ENCODE peak calls at places on chromosome 12, in eight cellular contexts. One of them, this sample, is unnamed.

GRCh38 chr12:77999074-77999715 is 168.5 kb downstream of the NAV3 start:
- DNase-seq in NCI-H1092: no peak
- DNase-seq in T-helper 2 cell: no peak
- DNase-seq in pancreas: no peak
- DNase-seq in stimulated activated naive CD4-positive, alpha-beta T cell: no peak
- DNase-seq in NCI-H774: no peak
- DNase-seq in T-helper 1 cell: no peak
- DNase-seq in stromal cell of bone marrow: no peak
- DNase-seq in this sample: no peak

GRCh38 chr12:42180990-42181611 is 36.4 kb upstream of the GXYLT1 start:
- DNase-seq in T-helper 1 cell: no peak
- DNase-seq in T-helper 2 cell: no peak
- DNase-seq in NCI-H1092: no peak
- DNase-seq in stromal cell of bone marrow: peak; percentile 26
- DNase-seq in pancreas: no peak
- DNase-seq in NCI-H774: no peak
- DNase-seq in stimulated activated naive CD4-positive, alpha-beta T cell: no peak
- DNase-seq in this sample: no peak

GRCh38 chr12:120961604-120962486 is 16.5 kb upstream of the HNF1A start:
- DNase-seq in stromal cell of bone marrow: no peak
- DNase-seq in pancreas: peak; percentile 54
- DNase-seq in stimulated activated naive CD4-positive, alpha-beta T cell: no peak
- DNase-seq in T-helper 1 cell: no peak
- DNase-seq in T-helper 2 cell: no peak
- DNase-seq in NCI-H774: no peak
- DNase-seq in NCI-H1092: no peak
- DNase-seq in this sample: no peak

GRCh38 chr12:110199360-110200123 is 75.4 kb downstream of the IFT81 start:
- DNase-seq in NCI-H774: no peak
- DNase-seq in T-helper 2 cell: no peak
- DNase-seq in pancreas: no peak
- DNase-seq in stromal cell of bone marrow: peak; percentile 60
- DNase-seq in stimulated activated naive CD4-positive, alpha-beta T cell: no peak
- DNase-seq in NCI-H1092: no peak
- DNase-seq in T-helper 1 cell: no peak
- DNase-seq in this sample: no peak

GRCh38 chr12:81722004-81722403 is 37.1 kb downstream of the PPFIA2 start:
- DNase-seq in stromal cell of bone marrow: no peak
- DNase-seq in pancreas: no peak
- DNase-seq in T-helper 1 cell: no peak
- DNase-seq in stimulated activated naive CD4-positive, alpha-beta T cell: no peak
- DNase-seq in T-helper 2 cell: no peak
- DNase-seq in NCI-H774: no peak
- DNase-seq in NCI-H1092: no peak
- DNase-seq in this sample: no peak

GRCh38 chr12:95959107-95959506 is 16.0 kb downstream of the AMDHD1 start:
- DNase-seq in T-helper 1 cell: no peak
- DNase-seq in stromal cell of bone marrow: no peak
- DNase-seq in pancreas: no peak
- DNase-seq in NCI-H1092: no peak
- DNase-seq in NCI-H774: no peak
- DNase-seq in stimulated activated naive CD4-positive, alpha-beta T cell: no peak
- DNase-seq in T-helper 2 cell: no peak
- DNase-seq in this sample: no peak

GRCh38 chr12:117093918-117094630 is 5.1 kb downstream of the TESC start:
- DNase-seq in T-helper 2 cell: no peak
- DNase-seq in NCI-H1092: no peak
- DNase-seq in T-helper 1 cell: no peak
- DNase-seq in stromal cell of bone marrow: no peak
- DNase-seq in stimulated activated naive CD4-positive, alpha-beta T cell: no peak
- DNase-seq in pancreas: no peak
- DNase-seq in NCI-H774: no peak
- DNase-seq in this sample: no peak

GRCh38 chr12:54021432-54022013 is 6.7 kb upstream of the HOXC6 start:
- DNase-seq in NCI-H774: no peak
- DNase-seq in stromal cell of bone marrow: no peak
- DNase-seq in pancreas: no peak
- DNase-seq in T-helper 2 cell: no peak
- DNase-seq in stimulated activated naive CD4-positive, alpha-beta T cell: no peak
- DNase-seq in T-helper 1 cell: no peak
- DNase-seq in NCI-H1092: no peak
- DNase-seq in this sample: no peak

GRCh38 chr12:49925433-49926194 is 21.9 kb upstream of the FAIM2 start:
- DNase-seq in T-helper 2 cell: no peak
- DNase-seq in stromal cell of bone marrow: no peak
- DNase-seq in NCI-H774: no peak
- DNase-seq in pancreas: no peak
- DNase-seq in stimulated activated naive CD4-positive, alpha-beta T cell: no peak
- DNase-seq in T-helper 1 cell: no peak
- DNase-seq in NCI-H1092: no peak
- DNase-seq in this sample: no peak

GRCh38 chr12:53328043-53328435 is 6.6 kb upstream of the AAAS start:
- DNase-seq in pancreas: no peak
- DNase-seq in NCI-H774: no peak
- DNase-seq in NCI-H1092: no peak
- DNase-seq in T-helper 2 cell: no peak
- DNase-seq in stimulated activated naive CD4-positive, alpha-beta T cell: no peak
- DNase-seq in T-helper 1 cell: no peak
- DNase-seq in stromal cell of bone marrow: no peak
- DNase-seq in this sample: no peak

GRCh38 chr12:1728824-1729223 is 38.0 kb downstream of the ADIPOR2 start:
- DNase-seq in stromal cell of bone marrow: no peak
- DNase-seq in stimulated activated naive CD4-positive, alpha-beta T cell: no peak
- DNase-seq in T-helper 1 cell: no peak
- DNase-seq in NCI-H774: no peak
- DNase-seq in pancreas: no peak
- DNase-seq in T-helper 2 cell: no peak
- DNase-seq in NCI-H1092: no peak
- DNase-seq in this sample: no peak

GRCh38 chr12:66032739-66033138 is 97.8 kb downstream of the LLPH start:
- DNase-seq in pancreas: no peak
- DNase-seq in stromal cell of bone marrow: no peak
- DNase-seq in NCI-H774: no peak
- DNase-seq in NCI-H1092: no peak
- DNase-seq in T-helper 1 cell: no peak
- DNase-seq in T-helper 2 cell: no peak
- DNase-seq in stimulated activated naive CD4-positive, alpha-beta T cell: no peak
- DNase-seq in this sample: no peak

GRCh38 chr12:124917135-124917840 is 2.8 kb upstream of the UBC start:
- DNase-seq in T-helper 2 cell: peak; percentile 93
- DNase-seq in NCI-H1092: no peak
- DNase-seq in T-helper 1 cell: peak; percentile 91
- DNase-seq in NCI-H774: no peak
- DNase-seq in stromal cell of bone marrow: peak; percentile 100
- DNase-seq in pancreas: peak; percentile 95
- DNase-seq in stimulated activated naive CD4-positive, alpha-beta T cell: no peak
- DNase-seq in this sample: peak; percentile 91

GRCh38 chr12:103884316-103884715 is 43.3 kb upstream of the NT5DC3 start:
- DNase-seq in NCI-H774: no peak
- DNase-seq in NCI-H1092: no peak
- DNase-seq in pancreas: no peak
- DNase-seq in T-helper 1 cell: peak; percentile 8
- DNase-seq in T-helper 2 cell: peak; percentile 11
- DNase-seq in stimulated activated naive CD4-positive, alpha-beta T cell: peak; percentile 12
- DNase-seq in stromal cell of bone marrow: no peak
- DNase-seq in this sample: peak; percentile 28

GRCh38 chr12:12449533-12450025 is 92.7 kb downstream of the BORCS5 start:
- DNase-seq in NCI-H1092: no peak
- DNase-seq in stimulated activated naive CD4-positive, alpha-beta T cell: no peak
- DNase-seq in T-helper 2 cell: no peak
- DNase-seq in stromal cell of bone marrow: no peak
- DNase-seq in T-helper 1 cell: no peak
- DNase-seq in NCI-H774: peak; percentile 50
- DNase-seq in pancreas: peak; percentile 44
- DNase-seq in this sample: no peak

GRCh38 chr12:122830517-122831214 is 4.6 kb upstream of the HIP1R start:
- DNase-seq in stromal cell of bone marrow: peak; percentile 57
- DNase-seq in stimulated activated naive CD4-positive, alpha-beta T cell: no peak
- DNase-seq in T-helper 1 cell: no peak
- DNase-seq in pancreas: no peak
- DNase-seq in NCI-H1092: no peak
- DNase-seq in T-helper 2 cell: no peak
- DNase-seq in NCI-H774: no peak
- DNase-seq in this sample: no peak

GRCh38 chr12:47989023-47989417 is 15.3 kb downstream of the COL2A1 start:
- DNase-seq in stromal cell of bone marrow: no peak
- DNase-seq in T-helper 2 cell: no peak
- DNase-seq in stimulated activated naive CD4-positive, alpha-beta T cell: no peak
- DNase-seq in T-helper 1 cell: no peak
- DNase-seq in NCI-H774: no peak
- DNase-seq in NCI-H1092: no peak
- DNase-seq in pancreas: no peak
- DNase-seq in this sample: no peak

GRCh38 chr12:33313476-33313875 is 126.1 kb downstream of the SYT10 start:
- DNase-seq in NCI-H1092: no peak
- DNase-seq in T-helper 1 cell: no peak
- DNase-seq in NCI-H774: no peak
- DNase-seq in T-helper 2 cell: no peak
- DNase-seq in pancreas: no peak
- DNase-seq in stimulated activated naive CD4-positive, alpha-beta T cell: no peak
- DNase-seq in stromal cell of bone marrow: no peak
- DNase-seq in this sample: no peak